ENCODE peak calls at places on chromosome 20, in four cellular contexts. G is right lobe of liver, D is endodermal cell, U is hepatocyte. T is an unnamed sample.

GRCh38 chr20:16864069-16864468 is 115.9 kb downstream of the OTOR start:
- DNase-seq in D (no peak), G (no peak), U (peak), T (no peak)

GRCh38 chr20:10551732-10552724 is 116.9 kb downstream of the SLX4IP start:
- DNase-seq in D (peak), U (no peak), G (no peak), T (no peak)

GRCh38 chr20:13041574-13042457 is 33.0 kb downstream of the SPTLC3 start:
- DNase-seq in G (no peak), D (no peak), U (no peak), T (no peak)

GRCh38 chr20:64231621-64232550 is 23.7 kb upstream of the PCMTD2 start:
- DNase-seq in G (peak), D (no peak), U (no peak), T (peak)

GRCh38 chr20:21280496-21281016 is 22.6 kb upstream of the XRN2 start:
- DNase-seq in G (no peak), U (no peak), D (no peak), T (no peak)

GRCh38 chr20:24950128-24950835 is 1.2 kb downstream of the CST7 start:
- DNase-seq in G (no peak), U (no peak), D (peak), T (no peak)

GRCh38 chr20:29690274-29690673 is 1567.2 kb upstream of the DEFB115 start:
- DNase-seq in G (peak), U (no peak), D (no peak), T (peak)

GRCh38 chr20:62186887-62187866 is 4.3 kb downstream of the MTG2 start:
- DNase-seq in G (no peak), D (no peak), U (no peak), T (no peak)

GRCh38 chr20:45088247-45088646 is 12.7 kb downstream of the KCNS1 start:
- DNase-seq in D (no peak), U (peak), G (no peak), T (no peak)

GRCh38 chr20:62635852-62636251 is 6.5 kb upstream of the SLCO4A1 start:
- DNase-seq in D (peak), G (no peak), U (no peak), T (no peak)

GRCh38 chr20:25389858-25390537 is 637 bp downstream of the ABHD12 start:
- DNase-seq in D (peak), U (peak), G (peak), T (peak)

GRCh38 chr20:44023515-44024371 is 109.1 kb downstream of the TOX2 start:
- DNase-seq in G (no peak), U (no peak), D (no peak), T (no peak)

GRCh38 chr20:57048027-57048869 is 218.2 kb downstream of the BMP7 start:
- DNase-seq in G (no peak), U (peak), D (peak), T (no peak)

GRCh38 chr20:46694484-46694883 is 5.2 kb upstream of the TP53RK start:
- DNase-seq in U (no peak), D (no peak), G (no peak), T (no peak)

GRCh38 chr20:57809661-57810172 is 99.9 kb upstream of the PMEPA1 start:
- DNase-seq in D (no peak), G (no peak), U (peak), T (peak)

GRCh38 chr20:51934301-51935002 is 132.1 kb upstream of the SALL4 start:
- DNase-seq in U (peak), G (no peak), D (no peak), T (no peak)

GRCh38 chr20:45456632-45457031 is 12.9 kb upstream of the WFDC2 start:
- DNase-seq in G (no peak), D (peak), U (peak), T (no peak)

GRCh38 chr20:58753929-58754551 is 61.4 kb downstream of the NPEPL1 start:
- DNase-seq in U (no peak), D (no peak), G (no peak), T (no peak)

GRCh38 chr20:58496429-58496769 is 18.8 kb downstream of the APCDD1L start:
- DNase-seq in U (no peak), G (no peak), D (peak), T (no peak)

GRCh38 chr20:58574469-58574868 is 59.3 kb upstream of the APCDD1L start:
- DNase-seq in U (no peak), D (no peak), G (no peak), T (no peak)

GRCh38 chr20:2151805-2152727 is 50.4 kb downstream of the STK35 start:
- DNase-seq in D (no peak), U (peak), G (no peak), T (no peak)

GRCh38 chr20:37756234-37756633 is 62.4 kb downstream of the CTNNBL1 start:
- DNase-seq in G (no peak), D (no peak), U (no peak), T (no peak)

GRCh38 chr20:63580796-63581461 is 6.9 kb upstream of the HELZ2 start:
- DNase-seq in D (peak), G (peak), U (peak), T (no peak)

GRCh38 chr20:7703436-7703835 is 236.8 kb downstream of the HAO1 start:
- DNase-seq in U (no peak), G (no peak), D (no peak), T (no peak)

GRCh38 chr20:13788167-13788834 is 3.5 kb downstream of the NDUFAF5 start:
- DNase-seq in U (peak), D (peak), G (peak), T (no peak)

GRCh38 chr20:43658068-43658722 is 8.7 kb upstream of the MYBL2 start:
- DNase-seq in G (no peak), U (peak), D (peak), T (no peak)

GRCh38 chr20:53725575-53725970 is 131.9 kb upstream of the ZNF217 start:
- DNase-seq in G (no peak), U (no peak), D (no peak), T (no peak)

GRCh38 chr20:49543071-49543857 is 24.7 kb downstream of the PTGIS start:
- DNase-seq in G (no peak), U (no peak), D (no peak), T (no peak)

GRCh38 chr20:49542514-49542991 is 25.4 kb downstream of the PTGIS start:
- DNase-seq in U (no peak), G (no peak), D (no peak), T (no peak)

GRCh38 chr20:49540696-49541435 is 27.1 kb downstream of the PTGIS start:
- DNase-seq in G (no peak), D (no peak), U (no peak), T (no peak)

GRCh38 chr20:49540232-49540620 is 27.7 kb downstream of the PTGIS start:
- DNase-seq in D (no peak), U (no peak), G (no peak), T (no peak)

GRCh38 chr20:49541733-49542513 is 26.0 kb downstream of the PTGIS start:
- DNase-seq in D (peak), G (no peak), U (peak), T (peak)
- H3K27ac ChIP-seq in D (no peak), G (no peak), U (no peak), T (no peak)

DNA sequence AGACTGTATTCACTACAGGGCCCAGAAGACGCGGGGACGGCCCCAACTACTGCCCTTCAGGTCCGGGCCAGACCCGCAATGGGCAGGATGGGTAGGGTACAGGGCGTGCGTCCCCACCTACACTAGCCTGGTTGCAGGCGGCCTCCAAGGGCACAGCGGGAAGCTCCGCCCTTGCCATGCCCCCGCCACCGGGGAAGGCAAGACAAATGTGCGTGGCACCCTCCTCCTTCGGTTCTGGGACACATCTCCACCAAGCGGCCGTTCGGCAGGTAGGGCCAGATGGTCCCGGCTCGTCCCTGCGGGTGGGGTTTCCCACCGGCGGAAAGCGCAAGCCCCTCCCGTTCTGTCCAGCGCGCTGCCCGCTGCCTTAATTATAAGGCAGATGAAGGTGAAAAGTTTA is 5.6 kb downstream of the NXT1 start:
- DNase-seq in U (no peak), D (peak), G (peak), T (no peak)
- H3K4me3 ChIP-seq in U (no peak), D (no peak), G (no peak), T (no peak)

DNA sequence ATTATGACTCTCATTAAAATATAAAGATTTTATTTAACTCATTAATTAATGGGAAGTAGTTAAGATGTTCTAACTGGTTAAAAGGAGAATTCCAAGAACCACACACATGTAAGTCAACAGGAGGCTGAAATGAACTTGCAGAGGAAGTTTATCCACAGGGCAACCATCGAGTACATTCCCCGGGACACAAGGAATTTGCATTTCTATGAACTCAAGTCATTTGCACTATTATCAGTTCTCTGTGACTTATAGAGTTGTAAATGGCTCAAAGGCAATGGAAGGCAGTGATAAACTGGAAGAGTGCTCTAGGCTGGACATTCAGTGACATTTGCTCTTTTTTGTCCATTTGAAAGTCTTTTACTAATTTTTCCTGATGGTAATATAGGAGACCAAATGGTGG is 97.4 kb downstream of the SNX5 start:
- DNase-seq in U (no peak), G (no peak), D (no peak), T (no peak)
- H3K27ac ChIP-seq in U (peak), G (no peak), D (no peak), T (no peak)

GRCh38 chr20:32018269-32019155 is 8.3 kb downstream of the CCM2L start:
- DNase-seq in D (peak), U (peak), G (peak), T (no peak)

GRCh38 chr20:32019563-32020463 is 9.6 kb downstream of the CCM2L start:
- DNase-seq in D (no peak), G (no peak), U (no peak), T (no peak)

GRCh38 chr20:32021091-32021490 is 10.9 kb downstream of the CCM2L start:
- DNase-seq in D (no peak), U (no peak), G (no peak), T (no peak)

GRCh38 chr20:32019156-32019510 is 8.9 kb downstream of the CCM2L start:
- DNase-seq in D (peak), U (peak), G (no peak), T (no peak)

GRCh38 chr20:32017711-32018251 is 7.5 kb downstream of the CCM2L start:
- DNase-seq in G (peak), D (peak), U (peak), T (no peak)
- H3K4me3 ChIP-seq in G (no peak), D (peak), U (no peak), T (no peak)

DNA sequence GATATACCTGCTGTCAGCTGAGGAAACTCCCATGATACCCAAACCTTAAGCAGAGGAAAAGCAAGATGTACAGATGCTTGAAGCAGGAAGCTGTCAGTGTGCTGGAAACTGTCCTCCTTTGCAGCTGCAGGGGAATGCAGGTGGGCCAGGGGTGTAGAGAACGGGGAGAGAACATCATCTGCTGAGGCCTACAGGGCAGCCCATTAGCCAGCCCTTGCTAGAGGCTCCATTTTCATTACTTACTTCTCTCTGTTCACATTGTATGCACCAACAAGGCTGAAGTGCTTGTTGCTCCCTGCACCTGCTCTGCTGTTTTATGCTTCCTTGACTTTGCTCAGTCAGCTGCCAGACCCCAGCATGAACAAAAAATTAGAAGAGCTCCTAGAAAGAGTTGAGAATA is 119.1 kb downstream of the PRND start:
- DNase-seq in G (no peak), U (no peak), D (no peak), T (no peak)
- H3K27ac ChIP-seq in G (no peak), U (no peak), D (no peak), T (no peak)

GRCh38 chr20:36017034-36017951 is 48.9 kb downstream of the CNBD2 start:
- DNase-seq in G (no peak), D (peak), U (peak), T (no peak)
- H3K4me3 ChIP-seq in G (no peak), D (no peak), U (no peak), T (no peak)

DNA sequence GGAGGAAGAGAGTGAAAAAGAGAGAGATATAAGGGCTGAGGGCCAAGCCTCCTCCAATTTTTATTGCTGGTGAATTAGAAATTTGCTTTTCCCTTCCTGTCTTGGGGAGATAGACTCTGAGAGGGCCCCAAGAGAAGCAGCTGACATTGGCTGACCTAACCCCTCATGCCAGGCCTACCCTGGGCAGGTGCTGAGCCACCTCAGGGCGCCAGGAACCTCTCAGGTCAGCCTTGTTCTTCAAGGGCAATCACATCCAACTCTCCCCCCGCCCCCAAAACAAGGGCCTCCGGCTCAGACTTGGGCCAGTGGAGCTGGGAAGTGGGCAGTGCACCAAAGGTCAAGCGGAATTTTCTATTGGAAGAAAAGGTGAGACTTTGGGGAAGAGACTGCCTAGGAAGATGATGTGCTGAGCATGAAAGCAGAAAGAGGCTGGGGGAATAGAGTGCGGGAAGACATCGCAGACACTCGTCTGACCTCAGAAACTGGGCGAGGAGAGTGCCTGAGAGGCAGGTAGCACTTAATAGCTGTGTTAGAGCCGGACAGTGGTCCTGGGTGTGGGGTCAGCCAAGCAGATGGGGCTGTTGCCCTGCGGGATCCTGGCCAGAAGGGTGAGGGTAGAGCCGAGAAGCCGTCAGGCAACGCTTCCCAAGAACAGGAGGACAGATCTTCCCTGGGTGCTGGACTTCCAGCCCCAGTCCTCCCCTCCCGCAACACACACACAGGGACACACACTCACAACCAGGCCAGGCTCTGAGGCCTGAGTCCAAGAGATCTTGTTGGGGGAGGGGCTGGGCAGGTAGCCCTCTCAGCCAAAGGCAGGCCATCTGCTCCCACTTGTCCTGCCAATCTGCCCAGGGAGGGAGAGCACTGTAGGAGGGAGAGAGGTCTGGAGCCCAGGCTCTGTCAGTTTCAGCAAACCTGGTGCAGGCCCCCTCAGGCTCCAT is 3.7 kb upstream of the FASTKD5 start:
- DNase-seq in D (no peak), G (no peak), U (no peak), T (no peak)
- H3K27ac ChIP-seq in D (no peak), G (no peak), U (no peak), T (peak)

GRCh38 chr20:31954500-31954899 is 2.7 kb upstream of the PDRG1 start:
- DNase-seq in G (no peak), D (no peak), U (no peak), T (no peak)
- H3K4me3 ChIP-seq in G (no peak), D (no peak), U (no peak), T (no peak)

DNA sequence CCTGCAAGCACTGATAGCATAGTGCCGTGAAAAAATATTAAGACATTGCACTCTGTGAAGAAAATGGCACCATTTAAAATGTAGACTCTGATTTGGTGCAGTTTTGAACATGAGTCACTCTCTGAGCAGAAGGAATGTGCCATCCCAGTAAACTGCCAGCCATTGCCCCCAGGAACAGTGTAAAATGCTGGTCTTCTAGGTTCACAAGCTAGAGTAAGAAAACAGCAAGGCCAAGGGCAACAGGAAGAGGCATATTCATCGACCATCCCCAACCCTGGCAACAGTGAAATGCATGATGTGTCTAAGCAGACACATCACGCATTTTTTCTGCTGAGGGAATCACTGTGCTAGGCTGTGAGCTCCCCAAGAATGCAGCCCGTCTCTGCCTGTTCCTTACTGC is 163.2 kb upstream of the RIN2 start:
- DNase-seq in U (no peak), D (no peak), G (no peak), T (no peak)
- H3K27ac ChIP-seq in U (no peak), D (no peak), G (no peak), T (no peak)

T was measured in psoas muscle.